ENCODE peak calls at places on chromosomes 2 and 18, in five cellular contexts. B is HCT116, P is A549, V is DND-41, Y is IMR-90. T is an unnamed sample.

GRCh38 chr2:19474128-19474527 is 115.7 kb upstream of the OSR1 start:
- DNase-seq in B (no peak), P (no peak), V (peak), Y (peak), T (no peak)

GRCh38 chr18:8056723-8057122 is 489.6 kb downstream of the PTPRM start:
- DNase-seq in B (no peak), P (no peak), V (no peak), Y (no peak), T (no peak)

GRCh38 chr2:71333619-71334018 is 2.0 kb downstream of the ZNF638 start:
- DNase-seq in B (no peak), P (no peak), V (no peak), Y (no peak), T (peak)

GRCh38 chr2:137677466-137677865 is 286.8 kb upstream of the HNMT start:
- DNase-seq in B (no peak), P (no peak), V (no peak), Y (no peak), T (peak)

GRCh38 chr18:63578357-63578958 is 8.7 kb upstream of the SERPINB13 start:
- DNase-seq in B (peak), P (no peak), V (peak), Y (peak), T (peak)

GRCh38 chr18:55353806-55354205 is 234.2 kb downstream of the TCF4 start:
- DNase-seq in B (no peak), P (no peak), V (no peak), Y (no peak), T (no peak)

GRCh38 chr2:24908316-24908937 is 11.6 kb downstream of the ADCY3 start:
- DNase-seq in B (no peak), P (no peak), V (no peak), Y (no peak), T (no peak)

GRCh38 chr2:64637000-64637628 is 16.6 kb downstream of the SERTAD2 start:
- DNase-seq in B (no peak), P (no peak), V (no peak), Y (no peak), T (peak)

GRCh38 chr2:45458909-45459563 is 152.0 kb downstream of the SRBD1 start:
- DNase-seq in B (peak), P (peak), V (no peak), Y (peak), T (peak)

GRCh38 chr18:22346342-22346967 is 71.3 kb downstream of the CTAGE1 start:
- DNase-seq in B (no peak), P (no peak), V (no peak), Y (peak), T (no peak)

GRCh38 chr18:45167109-45167551 is 448.1 kb upstream of the SLC14A2 start:
- DNase-seq in B (no peak), P (no peak), V (no peak), Y (peak), T (no peak)

GRCh38 chr2:152453129-152453642 is 118.2 kb downstream of the FMNL2 start:
- DNase-seq in B (no peak), P (no peak), V (no peak), Y (peak), T (no peak)

GRCh38 chr2:109265369-109265768 is 136.4 kb downstream of the SH3RF3 start:
- DNase-seq in B (no peak), P (no peak), V (no peak), Y (no peak), T (no peak)

GRCh38 chr18:69586581-69586980 is 185.9 kb downstream of the DOK6 start:
- DNase-seq in B (no peak), P (no peak), V (no peak), Y (no peak), T (no peak)

GRCh38 chr2:240813231-240813921 is 6.6 kb downstream of the KIF1A start:
- DNase-seq in B (no peak), P (no peak), V (no peak), Y (no peak), T (no peak)

GRCh38 chr2:203804766-203805484 is 62.6 kb upstream of the CTLA4 start:
- DNase-seq in B (no peak), P (no peak), V (no peak), Y (peak), T (no peak)

GRCh38 chr2:48398285-48399135 is 131.4 kb upstream of the STON1 start:
- DNase-seq in B (no peak), P (no peak), V (no peak), Y (no peak), T (no peak)

GRCh38 chr2:45009303-45009927 is at the start of gene SIX2:
- DNase-seq in B (peak), P (peak), V (no peak), Y (peak), T (no peak)

GRCh38 chr2:61834893-61835292 is 19.0 kb downstream of the FAM161A start:
- DNase-seq in B (no peak), P (no peak), V (no peak), Y (peak), T (no peak)

GRCh38 chr2:56347881-56348280 is 164.1 kb downstream of the CCDC85A start:
- DNase-seq in B (no peak), P (no peak), V (no peak), Y (no peak), T (no peak)
- H3K4me2 ChIP-seq in B (no peak), P (no peak), V (no peak), Y (no peak), T (no peak)

DNA sequence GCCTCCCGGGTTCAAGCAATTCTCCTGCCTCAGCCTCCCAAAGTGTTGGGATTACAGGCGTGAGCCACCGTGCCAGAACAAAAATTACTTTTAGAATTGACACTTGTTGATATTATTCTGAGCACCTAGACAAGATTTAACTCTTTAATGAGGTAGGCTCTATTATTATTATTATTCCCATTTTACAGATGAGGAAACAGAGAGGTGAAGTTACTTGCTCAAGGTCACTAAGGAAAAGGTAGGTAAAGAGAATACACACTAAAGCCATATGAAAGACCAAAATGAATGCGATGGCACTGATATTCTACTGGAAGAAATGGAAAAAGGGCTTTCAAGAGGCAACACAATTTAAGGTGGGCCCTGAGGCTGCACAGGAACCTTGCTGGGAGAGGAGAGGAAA is 73.8 kb upstream of the ZFP36L2 start:
- DNase-seq in B (no peak), P (no peak), V (no peak), Y (no peak), T (no peak)
- H3K27ac ChIP-seq in B (no peak), P (no peak), V (no peak), Y (no peak), T (no peak)

DNA sequence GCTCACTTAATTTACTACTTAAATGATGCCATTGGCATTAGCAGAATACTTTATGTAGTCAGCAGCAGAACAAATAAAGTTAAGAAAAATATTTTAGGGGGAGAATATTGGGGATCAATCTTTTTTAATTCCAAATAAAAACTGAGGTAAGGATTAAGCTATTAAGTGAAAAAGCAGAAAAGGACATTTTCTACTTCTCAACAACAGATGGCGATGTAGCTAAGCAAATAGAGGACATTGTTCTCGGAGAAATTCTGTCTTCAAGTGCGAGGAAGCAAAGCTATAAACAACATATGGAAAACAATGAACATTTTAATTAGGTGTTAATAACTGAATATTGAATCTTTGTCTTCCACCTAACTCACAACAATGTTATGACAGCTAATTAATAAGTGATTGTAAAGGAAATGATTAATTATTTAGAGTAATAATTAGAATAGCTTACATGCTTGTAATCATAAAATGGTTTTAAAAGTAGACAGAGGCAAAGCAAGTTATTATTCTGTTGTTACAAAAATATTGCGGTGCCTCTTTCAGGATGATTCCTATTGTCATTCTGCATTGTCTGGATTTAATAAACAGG is 32.8 kb upstream of the CCDC93 start:
- DNase-seq in B (peak), P (peak), V (no peak), Y (peak), T (peak)
- TF ChIP-seq CTCF in B (peak), P (peak), V (peak), Y (peak), T (peak)

DNA sequence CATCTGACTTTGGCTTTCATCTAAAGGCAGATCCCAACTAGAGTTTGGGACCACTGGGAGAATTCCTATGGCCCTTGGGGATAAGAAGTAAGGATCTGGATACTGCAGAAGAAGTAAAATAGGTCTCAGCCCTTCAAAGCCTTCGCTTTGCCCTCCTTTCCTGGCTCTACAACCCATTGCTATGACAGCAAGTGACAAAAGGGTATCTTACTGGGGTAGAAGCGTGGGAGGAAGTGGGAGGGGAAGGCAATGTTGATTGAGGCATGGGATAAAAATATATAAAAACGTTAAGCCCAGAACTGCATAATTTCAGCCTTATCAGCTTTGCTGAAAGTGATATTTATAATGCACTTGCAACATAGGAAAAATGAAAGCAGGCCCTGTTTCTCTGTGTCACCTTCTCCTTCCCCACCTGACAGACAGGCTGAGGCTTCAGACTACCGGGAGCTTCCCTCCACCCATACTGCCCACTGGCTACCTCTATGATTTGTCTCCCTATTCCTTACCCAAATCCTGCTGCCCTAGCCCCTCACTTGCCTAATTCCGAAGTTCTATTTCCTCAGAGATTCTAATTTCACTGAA is 14.9 kb upstream of the SOS1 start:
- DNase-seq in B (no peak), P (no peak), V (no peak), Y (no peak), T (peak)
- H3K4me2 ChIP-seq in B (no peak), P (no peak), V (peak), Y (no peak), T (peak)

GRCh38 chr2:120269816-120270215 is 17.2 kb downstream of the RALB start:
- DNase-seq in B (no peak), P (no peak), V (no peak), Y (no peak), T (no peak)
- H3K27ac ChIP-seq in B (no peak), P (no peak), V (no peak), Y (no peak), T (no peak)

GRCh38 chr2:10817413-10817812 is 4.8 kb upstream of the PDIA6 start:
- DNase-seq in B (peak), P (peak), V (peak), Y (no peak), T (no peak)

GRCh38 chr2:10813085-10813748 is 632 bp upstream of the PDIA6 start:
- DNase-seq in B (no peak), P (no peak), V (no peak), Y (peak), T (peak)

GRCh38 chr2:10814142-10814541 is 1.6 kb upstream of the PDIA6 start:
- DNase-seq in B (no peak), P (no peak), V (no peak), Y (no peak), T (no peak)

GRCh38 chr2:10812362-10813084 is at the start of gene PDIA6:
- DNase-seq in B (peak), P (peak), V (peak), Y (peak), T (peak)

DNA sequence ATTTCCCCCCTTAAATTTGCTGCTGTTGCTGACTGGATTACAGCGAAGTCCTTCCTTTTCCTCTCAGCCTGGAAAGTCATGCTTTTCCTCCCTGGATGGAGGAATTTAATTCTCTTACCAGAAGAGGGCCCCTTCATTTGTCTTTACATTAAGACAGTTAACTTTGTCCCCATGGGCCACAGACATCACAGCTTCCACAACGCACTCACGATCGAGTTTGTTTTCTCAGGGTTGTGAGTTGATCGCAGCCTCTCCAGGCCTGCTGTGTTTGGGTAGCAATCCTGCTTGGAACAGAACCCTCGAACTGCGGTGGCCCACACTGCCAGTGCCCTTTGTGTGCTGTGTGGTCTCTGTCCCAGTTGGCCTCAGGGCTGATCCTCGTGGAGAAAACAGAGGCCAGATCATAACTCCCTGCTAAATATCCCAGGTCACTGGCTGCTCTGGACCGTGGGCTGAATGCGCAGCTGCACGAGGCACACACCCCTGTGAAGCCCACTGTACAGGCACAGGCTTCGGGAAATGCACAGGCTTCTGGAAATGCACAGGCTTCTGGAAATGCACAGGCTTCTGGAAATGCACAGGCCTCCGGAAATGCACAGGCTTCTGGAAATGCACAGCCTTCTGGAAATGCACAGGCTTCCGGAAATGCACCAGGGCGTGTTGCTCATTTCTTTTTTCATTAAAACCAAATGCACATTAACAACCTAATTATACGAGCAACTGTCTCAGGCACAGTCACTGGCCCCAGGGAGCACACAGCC is 2.2 kb upstream of the PDIA6 start:
- DNase-seq in B (no peak), P (no peak), V (no peak), Y (no peak), T (no peak)
- TF ChIP-seq CTCF in B (no peak), P (no peak), V (peak), Y (no peak), T (no peak)

GRCh38 chr2:9693138-9693520 is 62.3 kb upstream of the YWHAQ start:
- DNase-seq in B (no peak), P (no peak), V (no peak), Y (peak), T (no peak)
- H3K4me2 ChIP-seq in B (peak), P (no peak), V (no peak), Y (no peak), T (no peak)

GRCh38 chr2:85527787-85528186 is 11.2 kb upstream of the MAT2A start:
- DNase-seq in B (no peak), P (no peak), V (no peak), Y (no peak), T (no peak)
- H3K27ac ChIP-seq in B (no peak), P (no peak), V (no peak), Y (no peak), T (no peak)

T was measured in OCI-LY7.